ENCODE peak calls at places on chromosome 13, in seven cellular contexts. One of them, this sample, is unnamed.

GRCh38 chr13:45156565-45157361 is 36.5 kb downstream of the GTF2F2 start:
- DNase-seq in IMR-90: peak; percentile 9
- DNase-seq in H1: no peak
- DNase-seq in mesendoderm: no peak
- DNase-seq in neuronal stem cell: no peak
- DNase-seq in H9: no peak
- DNase-seq in trophoblast cell: no peak
- DNase-seq in this sample: no peak

GRCh38 chr13:77465595-77466195 is 69.8 kb upstream of the SCEL start:
- DNase-seq in IMR-90: no peak
- DNase-seq in H1: no peak
- DNase-seq in mesendoderm: no peak
- DNase-seq in neuronal stem cell: no peak
- DNase-seq in H9: no peak
- DNase-seq in trophoblast cell: peak; percentile 20
- DNase-seq in this sample: no peak

GRCh38 chr13:42696191-42696590 is 85.2 kb upstream of the FAM216B start:
- DNase-seq in IMR-90: peak; percentile 80
- DNase-seq in H1: no peak
- DNase-seq in mesendoderm: no peak
- DNase-seq in neuronal stem cell: no peak
- DNase-seq in H9: no peak
- DNase-seq in trophoblast cell: peak; percentile 3
- DNase-seq in this sample: peak; percentile 50

GRCh38 chr13:41581884-41582547 is 124.7 kb downstream of the RGCC start:
- DNase-seq in IMR-90: no peak
- DNase-seq in H1: no peak
- DNase-seq in mesendoderm: no peak
- DNase-seq in neuronal stem cell: no peak
- DNase-seq in H9: no peak
- DNase-seq in trophoblast cell: no peak
- DNase-seq in this sample: no peak

GRCh38 chr13:46211116-46211515 is 612 bp upstream of the LRRC63 start:
- DNase-seq in IMR-90: no peak
- DNase-seq in H1: no peak
- DNase-seq in mesendoderm: peak; percentile 8
- DNase-seq in neuronal stem cell: no peak
- DNase-seq in H9: no peak
- DNase-seq in trophoblast cell: no peak
- DNase-seq in this sample: peak; percentile 25

GRCh38 chr13:23671367-23671766 is 101.2 kb downstream of the TNFRSF19 start:
- DNase-seq in IMR-90: no peak
- DNase-seq in H1: no peak
- DNase-seq in mesendoderm: no peak
- DNase-seq in neuronal stem cell: no peak
- DNase-seq in H9: no peak
- DNase-seq in trophoblast cell: no peak
- DNase-seq in this sample: no peak

GRCh38 chr13:48626726-48627451 is 26.8 kb upstream of the CYSLTR2 start:
- DNase-seq in IMR-90: no peak
- DNase-seq in H1: no peak
- DNase-seq in mesendoderm: no peak
- DNase-seq in neuronal stem cell: no peak
- DNase-seq in H9: no peak
- DNase-seq in trophoblast cell: no peak
- DNase-seq in this sample: peak; percentile 17

GRCh38 chr13:82766732-82767321 is 1115.4 kb downstream of the SLITRK1 start:
- DNase-seq in IMR-90: no peak
- DNase-seq in H1: no peak
- DNase-seq in mesendoderm: no peak
- DNase-seq in neuronal stem cell: no peak
- DNase-seq in H9: no peak
- DNase-seq in trophoblast cell: no peak
- DNase-seq in this sample: no peak

GRCh38 chr13:80132741-80133601 is 208.0 kb downstream of the SPRY2 start:
- DNase-seq in IMR-90: peak; percentile 62
- DNase-seq in H1: no peak
- DNase-seq in mesendoderm: peak; percentile 65
- DNase-seq in neuronal stem cell: no peak
- DNase-seq in H9: no peak
- DNase-seq in trophoblast cell: no peak
- DNase-seq in this sample: peak; percentile 93

GRCh38 chr13:73341748-73342147 is 282.9 kb downstream of the KLF5 start:
- DNase-seq in IMR-90: peak; percentile 44
- DNase-seq in H1: no peak
- DNase-seq in mesendoderm: peak; percentile 62
- DNase-seq in neuronal stem cell: no peak
- DNase-seq in H9: peak; percentile 30
- DNase-seq in trophoblast cell: peak; percentile 25
- DNase-seq in this sample: peak; percentile 47

GRCh38 chr13:25633108-25633507 is 261.3 kb downstream of the ATP8A2 start:
- DNase-seq in IMR-90: no peak
- DNase-seq in H1: no peak
- DNase-seq in mesendoderm: peak; percentile 62
- DNase-seq in neuronal stem cell: peak; percentile 11
- DNase-seq in H9: no peak
- DNase-seq in trophoblast cell: no peak
- DNase-seq in this sample: no peak

GRCh38 chr13:49220856-49221614 is 897 bp downstream of the MLNR start:
- DNase-seq in IMR-90: peak; percentile 12
- DNase-seq in H1: no peak
- DNase-seq in mesendoderm: peak; percentile 37
- DNase-seq in neuronal stem cell: no peak
- DNase-seq in H9: peak; percentile 41
- DNase-seq in trophoblast cell: no peak
- DNase-seq in this sample: no peak

GRCh38 chr13:73138276-73138950 is 79.6 kb downstream of the KLF5 start:
- DNase-seq in IMR-90: peak; percentile 76
- DNase-seq in H1: no peak
- DNase-seq in mesendoderm: peak; percentile 25
- DNase-seq in neuronal stem cell: no peak
- DNase-seq in H9: no peak
- DNase-seq in trophoblast cell: peak; percentile 66
- DNase-seq in this sample: peak; percentile 73

GRCh38 chr13:96781141-96781540 is 213.1 kb downstream of the OXGR1 start:
- DNase-seq in IMR-90: no peak
- DNase-seq in H1: no peak
- DNase-seq in mesendoderm: no peak
- DNase-seq in neuronal stem cell: no peak
- DNase-seq in H9: no peak
- DNase-seq in trophoblast cell: no peak
- DNase-seq in this sample: no peak

GRCh38 chr13:25768726-25769270 is 283.0 kb downstream of the SHISA2 start:
- DNase-seq in IMR-90: no peak
- DNase-seq in H1: no peak
- DNase-seq in mesendoderm: no peak
- DNase-seq in neuronal stem cell: no peak
- DNase-seq in H9: no peak
- DNase-seq in trophoblast cell: no peak
- DNase-seq in this sample: peak; percentile 18

DNA sequence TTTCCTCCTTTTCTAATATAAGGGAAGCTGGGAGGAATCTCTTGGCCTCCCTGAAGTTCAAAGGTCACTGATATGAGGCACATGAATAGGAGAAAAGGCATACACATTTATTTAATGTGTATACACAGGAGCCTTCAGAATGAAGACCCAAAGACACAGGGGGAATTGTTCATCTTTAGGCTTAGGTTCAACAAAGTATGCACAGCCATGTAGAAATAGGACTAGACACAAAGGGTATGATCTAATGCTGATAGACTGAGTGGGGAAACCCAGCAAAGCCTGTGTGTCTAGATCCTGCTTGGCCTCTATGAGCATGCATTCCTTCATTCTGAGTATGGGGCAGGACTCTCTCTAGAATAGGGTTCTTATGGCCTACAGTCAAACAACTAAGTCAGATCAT is 177.1 kb upstream of the RFC3 start:
- DNase-seq in IMR-90: peak; percentile 18
- DNase-seq in H1: no peak
- DNase-seq in mesendoderm: no peak
- DNase-seq in neuronal stem cell: no peak
- DNase-seq in H9: no peak
- DNase-seq in trophoblast cell: peak; percentile 74
- DNase-seq in this sample: peak; percentile 56
- H3K4me2 ChIP-seq in IMR-90: no peak overlapping the region
- H3K4me2 ChIP-seq in H1: no peak overlapping the region
- H3K4me2 ChIP-seq in mesendoderm: no peak overlapping the region
- H3K4me2 ChIP-seq in neuronal stem cell: no peak overlapping the region
- H3K4me2 ChIP-seq in H9: no peak overlapping the region
- H3K4me2 ChIP-seq in trophoblast cell: no peak overlapping the region
- H3K4me2 ChIP-seq in this sample: no peak overlapping the region

GRCh38 chr13:19267746-19268145 is 86.1 kb upstream of the TUBA3C start:
- DNase-seq in IMR-90: no peak
- DNase-seq in H1: no peak
- DNase-seq in mesendoderm: no peak
- DNase-seq in neuronal stem cell: no peak
- DNase-seq in H9: no peak
- DNase-seq in trophoblast cell: no peak
- DNase-seq in this sample: no peak
- H3K18ac ChIP-seq in IMR-90: no peak overlapping the region
- H3K18ac ChIP-seq in H1: no peak overlapping the region
- H3K18ac ChIP-seq in mesendoderm: no peak overlapping the region
- H3K18ac ChIP-seq in neuronal stem cell: no peak overlapping the region
- H3K18ac ChIP-seq in H9: no peak overlapping the region
- H3K18ac ChIP-seq in trophoblast cell: no peak overlapping the region
- H3K18ac ChIP-seq in this sample: no peak overlapping the region

DNA sequence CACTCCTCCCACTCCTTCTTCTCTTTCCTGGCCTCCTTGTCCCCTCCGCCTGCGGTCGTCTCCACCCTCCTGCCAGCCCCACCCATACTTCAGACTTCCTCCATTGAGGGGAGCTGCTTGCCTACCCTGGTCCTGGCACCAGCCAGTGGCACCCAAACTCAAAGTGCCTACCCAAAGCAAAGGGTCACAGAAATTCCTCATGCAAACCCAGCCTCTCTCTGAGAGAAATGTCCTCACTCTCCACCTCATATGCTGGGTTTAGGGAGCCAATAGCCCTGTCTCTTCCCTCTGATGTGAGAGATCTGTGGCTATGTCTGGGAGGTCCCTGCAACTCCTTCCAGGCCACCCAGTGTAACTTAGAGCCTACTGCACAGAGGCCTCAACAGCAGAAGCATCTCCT is 109.6 kb downstream of the TEX26 start:
- DNase-seq in IMR-90: no peak
- DNase-seq in H1: no peak
- DNase-seq in mesendoderm: no peak
- DNase-seq in neuronal stem cell: no peak
- DNase-seq in H9: no peak
- DNase-seq in trophoblast cell: no peak
- DNase-seq in this sample: no peak
- H3K4me2 ChIP-seq in IMR-90: no peak overlapping the region
- H3K4me2 ChIP-seq in H1: no peak overlapping the region
- H3K4me2 ChIP-seq in mesendoderm: no peak overlapping the region
- H3K4me2 ChIP-seq in neuronal stem cell: no peak overlapping the region
- H3K4me2 ChIP-seq in H9: no peak overlapping the region
- H3K4me2 ChIP-seq in trophoblast cell: no peak overlapping the region
- H3K4me2 ChIP-seq in this sample: no peak overlapping the region

GRCh38 chr13:66508153-66508909 is 721.8 kb downstream of the PCDH9 start:
- DNase-seq in IMR-90: peak; percentile 38
- DNase-seq in H1: no peak
- DNase-seq in mesendoderm: no peak
- DNase-seq in neuronal stem cell: no peak
- DNase-seq in H9: no peak
- DNase-seq in trophoblast cell: no peak
- DNase-seq in this sample: peak; percentile 53
- H3K18ac ChIP-seq in IMR-90: no peak overlapping the region
- H3K18ac ChIP-seq in H1: no peak overlapping the region
- H3K18ac ChIP-seq in mesendoderm: no peak overlapping the region
- H3K18ac ChIP-seq in neuronal stem cell: no peak overlapping the region
- H3K18ac ChIP-seq in H9: no peak overlapping the region
- H3K18ac ChIP-seq in trophoblast cell: no peak overlapping the region
- H3K18ac ChIP-seq in this sample: no peak overlapping the region

GRCh38 chr13:20301391-20302071 is 69.4 kb upstream of the GJB6 start:
- DNase-seq in IMR-90: no peak
- DNase-seq in H1: no peak
- DNase-seq in mesendoderm: peak; percentile 45
- DNase-seq in neuronal stem cell: peak; percentile 2
- DNase-seq in H9: peak; percentile 48
- DNase-seq in trophoblast cell: no peak
- DNase-seq in this sample: no peak
- H3K4me2 ChIP-seq in IMR-90: peak overlapping the region; percentile 22
- H3K4me2 ChIP-seq in H1: peak overlapping the region; percentile 55
- H3K4me2 ChIP-seq in mesendoderm: peak overlapping the region; percentile 56
- H3K4me2 ChIP-seq in neuronal stem cell: peak overlapping the region; percentile 46
- H3K4me2 ChIP-seq in H9: peak overlapping the region; percentile 13
- H3K4me2 ChIP-seq in trophoblast cell: peak overlapping the region; percentile 71
- H3K4me2 ChIP-seq in this sample: no peak overlapping the region

GRCh38 chr13:26881154-26881553 is 120.6 kb upstream of the GPR12 start:
- DNase-seq in IMR-90: peak; percentile 47
- DNase-seq in H1: no peak
- DNase-seq in mesendoderm: no peak
- DNase-seq in neuronal stem cell: no peak
- DNase-seq in H9: no peak
- DNase-seq in trophoblast cell: peak; percentile 2
- DNase-seq in this sample: no peak
- H3K18ac ChIP-seq in IMR-90: no peak overlapping the region
- H3K18ac ChIP-seq in H1: no peak overlapping the region
- H3K18ac ChIP-seq in mesendoderm: no peak overlapping the region
- H3K18ac ChIP-seq in neuronal stem cell: no peak overlapping the region
- H3K18ac ChIP-seq in H9: no peak overlapping the region
- H3K18ac ChIP-seq in trophoblast cell: no peak overlapping the region
- H3K18ac ChIP-seq in this sample: no peak overlapping the region

GRCh38 chr13:109818891-109819290 is 32.5 kb upstream of the IRS2 start:
- DNase-seq in IMR-90: no peak
- DNase-seq in H1: no peak
- DNase-seq in mesendoderm: no peak
- DNase-seq in neuronal stem cell: no peak
- DNase-seq in H9: no peak
- DNase-seq in trophoblast cell: peak; percentile 13
- DNase-seq in this sample: no peak

GRCh38 chr13:109816979-109817275 is 30.5 kb upstream of the IRS2 start:
- DNase-seq in IMR-90: peak; percentile 21
- DNase-seq in H1: no peak
- DNase-seq in mesendoderm: no peak
- DNase-seq in neuronal stem cell: no peak
- DNase-seq in H9: no peak
- DNase-seq in trophoblast cell: no peak
- DNase-seq in this sample: no peak

GRCh38 chr13:109819851-109820250 is 33.5 kb upstream of the IRS2 start:
- DNase-seq in IMR-90: no peak
- DNase-seq in H1: no peak
- DNase-seq in mesendoderm: no peak
- DNase-seq in neuronal stem cell: no peak
- DNase-seq in H9: no peak
- DNase-seq in trophoblast cell: no peak
- DNase-seq in this sample: no peak

GRCh38 chr13:109816112-109816978 is 30.0 kb upstream of the IRS2 start:
- DNase-seq in IMR-90: no peak
- DNase-seq in H1: no peak
- DNase-seq in mesendoderm: no peak
- DNase-seq in neuronal stem cell: no peak
- DNase-seq in H9: no peak
- DNase-seq in trophoblast cell: no peak
- DNase-seq in this sample: no peak

GRCh38 chr13:109818136-109818535 is 31.8 kb upstream of the IRS2 start:
- DNase-seq in IMR-90: no peak
- DNase-seq in H1: no peak
- DNase-seq in mesendoderm: no peak
- DNase-seq in neuronal stem cell: no peak
- DNase-seq in H9: no peak
- DNase-seq in trophoblast cell: no peak
- DNase-seq in this sample: no peak
- H3K4me2 ChIP-seq in IMR-90: no peak overlapping the region
- H3K4me2 ChIP-seq in H1: no peak overlapping the region
- H3K4me2 ChIP-seq in mesendoderm: no peak overlapping the region
- H3K4me2 ChIP-seq in neuronal stem cell: no peak overlapping the region
- H3K4me2 ChIP-seq in H9: no peak overlapping the region
- H3K4me2 ChIP-seq in trophoblast cell: no peak overlapping the region
- H3K4me2 ChIP-seq in this sample: no peak overlapping the region

GRCh38 chr13:98960331-98961203 is 17.3 kb downstream of the DOCK9 start:
- DNase-seq in IMR-90: no peak
- DNase-seq in H1: no peak
- DNase-seq in mesendoderm: no peak
- DNase-seq in neuronal stem cell: no peak
- DNase-seq in H9: no peak
- DNase-seq in trophoblast cell: no peak
- DNase-seq in this sample: peak; percentile 49
- H3K18ac ChIP-seq in IMR-90: no peak overlapping the region
- H3K18ac ChIP-seq in H1: no peak overlapping the region
- H3K18ac ChIP-seq in mesendoderm: no peak overlapping the region
- H3K18ac ChIP-seq in neuronal stem cell: no peak overlapping the region
- H3K18ac ChIP-seq in H9: no peak overlapping the region
- H3K18ac ChIP-seq in trophoblast cell: no peak overlapping the region
- H3K18ac ChIP-seq in this sample: no peak overlapping the region